ENCODE peak calls at places on chromosomes 11 and 22, in ten cellular contexts. Y, A, R, I, T, V, C, L, U and W are unnamed samples.

GRCh38 chr11:2924381-2924780 is 4.8 kb downstream of the PHLDA2 start:
- DNase-seq in Y (no peak), A (no peak), R (no peak), I (no peak), T (no peak), V (no peak), C (no peak), L (no peak), U (no peak), W (peak)

GRCh38 chr11:64121637-64122410 is 44.1 kb downstream of the MACROD1 start:
- DNase-seq in Y (no peak), A (no peak), R (no peak), I (peak), T (no peak), V (no peak), C (no peak), L (no peak), U (peak), W (no peak)

GRCh38 chr11:113213549-113213948 is 100.8 kb upstream of the TTC12 start:
- DNase-seq in Y (no peak), A (no peak), R (no peak), I (no peak), T (no peak), V (no peak), C (no peak), L (no peak), U (no peak), W (no peak)

GRCh38 chr11:16000065-16000464 is 356.3 kb downstream of the SOX6 start:
- DNase-seq in Y (no peak), A (no peak), R (no peak), I (no peak), T (no peak), V (no peak), C (no peak), L (no peak), U (peak), W (no peak)

GRCh38 chr11:133078591-133079179 is 453.6 kb downstream of the OPCML start:
- DNase-seq in Y (no peak), A (peak), R (peak), I (peak), T (no peak), V (no peak), C (no peak), L (peak), U (peak), W (peak)

GRCh38 chr11:130131957-130132850 is 27.4 kb upstream of the ST14 start:
- DNase-seq in Y (no peak), A (peak), R (peak), I (peak), T (peak), V (peak), C (peak), L (peak), U (peak), W (peak)

GRCh38 chr11:123264431-123264780 is 69.4 kb upstream of the CLMP start:
- DNase-seq in Y (no peak), A (no peak), R (no peak), I (no peak), T (no peak), V (no peak), C (no peak), L (no peak), U (no peak), W (no peak)

GRCh38 chr22:41830174-41830573 is 2.7 kb upstream of the SREBF2 start:
- DNase-seq in Y (no peak), A (no peak), R (no peak), I (no peak), T (no peak), V (no peak), C (no peak), L (no peak), U (no peak), W (no peak)

GRCh38 chr11:16976360-16976759 is 37.9 kb downstream of the PLEKHA7 start:
- DNase-seq in Y (no peak), A (no peak), R (no peak), I (no peak), T (no peak), V (no peak), C (no peak), L (no peak), U (no peak), W (no peak)

GRCh38 chr11:11308249-11308648 is 44.8 kb downstream of the CSNK2A3 start:
- DNase-seq in Y (no peak), A (no peak), R (no peak), I (no peak), T (no peak), V (no peak), C (no peak), L (no peak), U (no peak), W (no peak)